ENCODE peak calls at places on chromosomes 1 and 21, in seven cellular contexts. B is HepG2, F is sigmoid colon, K is K562, U is HCT116, N is esophagus muscularis mucosa, H is GM12892. L is an unnamed sample.

GRCh38 chr1:17265162-17265561 is 16.3 kb downstream of the PADI3 start:
- DNase-seq in K (no peak), H (no peak), F (no peak), U (no peak), B (no peak), N (no peak), L (no peak)

GRCh38 chr1:234302334-234302962 is 70.8 kb upstream of the COA6 start:
- DNase-seq in U (no peak), H (no peak), F (no peak), K (no peak), B (no peak), N (no peak), L (no peak)

GRCh38 chr1:216841165-216841564 is 117.9 kb upstream of the ESRRG start:
- DNase-seq in H (no peak), U (no peak), F (no peak), N (no peak), B (no peak), K (no peak), L (no peak)

GRCh38 chr1:173995475-173995874 is 26.7 kb downstream of the RC3H1 start:
- DNase-seq in K (no peak), B (no peak), N (no peak), U (no peak), F (no peak), H (no peak), L (no peak)

GRCh38 chr1:147665521-147665920 is 4.8 kb downstream of the ACP6 start:
- DNase-seq in N (no peak), F (no peak), K (no peak), B (no peak), U (no peak), H (no peak), L (no peak)

GRCh38 chr1:150243003-150243402 is 7.1 kb upstream of the ANP32E start:
- DNase-seq in H (no peak), B (no peak), K (no peak), F (peak), U (no peak), N (no peak), L (no peak)

GRCh38 chr1:7922301-7922700 is 18.3 kb downstream of the TNFRSF9 start:
- DNase-seq in H (no peak), U (no peak), F (no peak), K (no peak), B (no peak), N (no peak), L (no peak)

GRCh38 chr21:46472246-46472645 is 13.6 kb downstream of the DIP2A start:
- DNase-seq in K (no peak), F (no peak), U (no peak), H (no peak), B (no peak), N (no peak), L (no peak)

GRCh38 chr1:150006881-150007401 is 3.6 kb downstream of the OTUD7B start:
- DNase-seq in H (no peak), B (no peak), F (no peak), U (no peak), N (no peak), K (peak), L (no peak)

GRCh38 chr21:20004353-20004752 is 993.9 kb upstream of the NCAM2 start:
- DNase-seq in N (no peak), K (no peak), F (no peak), H (no peak), B (no peak), U (no peak), L (no peak)

GRCh38 chr1:102834688-102835320 is 273.5 kb downstream of the COL11A1 start:
- DNase-seq in U (no peak), B (no peak), K (no peak), N (no peak), H (no peak), F (no peak), L (no peak)

GRCh38 chr1:65658122-65658521 is 134.6 kb upstream of the PDE4B start:
- DNase-seq in B (no peak), H (no peak), N (no peak), K (peak), F (no peak), U (no peak), L (no peak)

GRCh38 chr1:176843352-176844297 is 320.9 kb downstream of the ASTN1 start:
- DNase-seq in F (no peak), H (no peak), K (peak), U (peak), N (no peak), B (peak), L (no peak)

GRCh38 chr1:4462831-4463484 is 191.5 kb upstream of the AJAP1 start:
- DNase-seq in B (no peak), U (no peak), N (no peak), K (no peak), F (no peak), H (no peak), L (no peak)

GRCh38 chr1:167715653-167716302 is 6.0 kb upstream of the MPZL1 start:
- DNase-seq in H (no peak), K (no peak), F (no peak), U (no peak), N (no peak), B (no peak), L (no peak)

GRCh38 chr1:115810609-115811008 is 30.3 kb downstream of the NHLH2 start:
- DNase-seq in U (no peak), K (no peak), N (no peak), B (no peak), H (no peak), F (no peak), L (no peak)

GRCh38 chr21:44578371-44579055 is 1.9 kb downstream of the KRTAP10-5 start:
- DNase-seq in K (no peak), H (no peak), N (peak), B (no peak), U (no peak), F (no peak), L (no peak)

GRCh38 chr1:108639899-108640560 is 20.9 kb downstream of the HENMT1 start:
- DNase-seq in B (peak), K (no peak), F (no peak), H (no peak), U (no peak), N (no peak), L (no peak)

GRCh38 chr1:92956254-92956653 is 5.0 kb downstream of the DIPK1A start:
- DNase-seq in K (no peak), F (no peak), U (no peak), H (no peak), B (no peak), N (no peak), L (no peak)

GRCh38 chr1:59761440-59761839 is 53.3 kb upstream of the HOOK1 start:
- DNase-seq in N (peak), F (no peak), U (no peak), B (no peak), K (no peak), H (no peak), L (no peak)

GRCh38 chr1:37069406-37069805 is 35.1 kb upstream of the GRIK3 start:
- DNase-seq in H (no peak), U (no peak), N (no peak), K (no peak), F (no peak), B (no peak), L (no peak)

GRCh38 chr1:81681570-81681969 is 119.2 kb upstream of the ADGRL2 start:
- DNase-seq in N (no peak), F (no peak), U (no peak), K (no peak), B (no peak), H (no peak), L (no peak)

GRCh38 chr1:237191403-237191802 is 149.4 kb downstream of the RYR2 start:
- DNase-seq in H (no peak), U (no peak), N (no peak), B (no peak), K (no peak), F (no peak), L (no peak)

GRCh38 chr21:33817136-33817535 is 98.5 kb downstream of the ATP5PO start:
- DNase-seq in F (no peak), H (no peak), N (no peak), B (no peak), U (no peak), K (no peak), L (no peak)

GRCh38 chr1:54370287-54371003 is 35.7 kb downstream of the SSBP3 start:
- DNase-seq in F (no peak), B (no peak), N (no peak), K (no peak), U (no peak), H (no peak), L (no peak)

GRCh38 chr1:54364613-54365012 is 41.6 kb downstream of the SSBP3 start:
- DNase-seq in F (no peak), H (no peak), U (no peak), N (no peak), K (no peak), B (no peak), L (no peak)

GRCh38 chr1:54365847-54366246 is 40.3 kb downstream of the SSBP3 start:
- DNase-seq in F (no peak), H (no peak), B (no peak), N (no peak), K (no peak), U (no peak), L (peak)

GRCh38 chr1:54365020-54365797 is 41.0 kb downstream of the SSBP3 start:
- DNase-seq in U (no peak), F (no peak), N (no peak), K (no peak), H (no peak), B (no peak), L (no peak)

GRCh38 chr1:54367613-54368012 is 38.6 kb downstream of the SSBP3 start:
- DNase-seq in K (no peak), U (no peak), B (no peak), F (no peak), H (no peak), N (no peak), L (no peak)
- TF ChIP-seq POLR2AphosphoS5 in K (no peak), U (no peak), B (no peak), F (no peak), H (no peak), N (no peak), L (no peak)

DNA sequence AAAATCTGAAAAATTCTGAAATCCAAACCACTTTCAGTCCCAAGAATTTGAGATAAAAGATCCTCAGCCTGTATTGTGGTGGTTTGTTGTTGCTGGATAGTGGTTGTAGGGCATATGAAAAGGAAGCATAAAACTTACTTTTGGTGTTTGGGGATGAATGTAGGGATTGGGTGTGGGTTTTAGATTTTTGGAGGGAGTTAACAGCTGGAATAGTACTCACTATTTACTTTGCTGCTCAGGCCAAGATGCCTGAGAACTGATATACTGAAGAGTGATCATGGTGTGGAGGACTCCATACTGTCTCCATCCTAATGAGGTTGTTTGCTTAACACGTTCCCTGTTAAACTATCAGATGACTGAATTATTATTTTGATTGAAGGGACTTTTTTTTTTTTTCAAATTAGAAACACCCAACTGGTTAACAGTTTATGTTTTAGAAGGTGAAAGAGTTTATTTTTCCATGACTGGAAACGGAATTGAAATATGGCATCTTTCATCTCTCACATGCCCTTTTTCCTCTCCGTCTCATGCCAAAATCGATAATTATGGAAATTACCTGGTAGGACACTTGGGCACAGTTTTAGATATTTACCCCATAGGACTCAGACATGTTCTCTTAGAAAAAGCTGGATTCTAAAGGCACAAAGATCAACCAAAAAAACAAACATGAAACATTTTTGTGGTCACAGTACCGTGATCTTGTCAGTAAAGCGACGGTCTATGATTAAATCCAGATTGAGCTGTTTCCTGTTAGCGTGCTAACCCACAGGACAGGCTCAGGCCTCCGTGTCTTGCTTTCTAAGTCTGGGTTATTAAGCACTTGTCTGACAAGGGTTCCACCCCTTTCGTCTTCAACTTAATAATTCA is 37.3 kb downstream of the RGL1 start:
- DNase-seq in U (no peak), B (peak), F (peak), N (no peak), K (no peak), H (peak), L (peak)
- TF ChIP-seq POLR2A in U (no peak), B (no peak), F (no peak), N (no peak), K (no peak), H (peak), L (no peak)

DNA sequence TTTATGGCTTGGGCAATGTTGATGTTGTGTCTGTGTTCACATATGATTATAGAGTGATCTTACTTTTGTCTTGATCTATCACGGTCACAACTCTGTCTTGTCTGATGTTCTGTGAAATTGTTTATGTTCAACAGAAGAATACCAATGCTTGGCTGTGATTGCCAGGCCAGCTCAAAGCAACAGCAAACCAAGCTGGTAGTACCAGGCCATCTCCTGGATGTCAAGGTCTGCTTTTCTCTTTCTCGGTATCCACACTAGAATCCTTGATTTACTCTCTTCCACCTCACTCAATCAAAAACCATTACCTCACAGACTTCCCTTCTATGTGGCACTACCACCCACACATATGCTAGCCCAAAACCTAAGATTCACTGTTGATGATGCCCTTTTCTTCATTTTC is 1.3 kb upstream of the CDC7 start:
- DNase-seq in U (no peak), H (no peak), B (peak), K (no peak), N (no peak), F (no peak), L (no peak)
- TF ChIP-seq POLR2AphosphoS5 in U (no peak), H (no peak), B (no peak), K (no peak), N (no peak), F (no peak), L (no peak)

GRCh38 chr1:9269721-9270120 is 23.0 kb upstream of the SPSB1 start:
- DNase-seq in N (no peak), B (no peak), U (no peak), F (no peak), H (no peak), K (no peak), L (no peak)

GRCh38 chr1:9271268-9271667 is 21.4 kb upstream of the SPSB1 start:
- DNase-seq in B (no peak), K (no peak), U (no peak), F (no peak), H (no peak), N (no peak), L (no peak)

GRCh38 chr1:9271861-9272595 is 20.7 kb upstream of the SPSB1 start:
- DNase-seq in B (no peak), N (no peak), F (no peak), H (no peak), U (no peak), K (no peak), L (no peak)

GRCh38 chr1:9269078-9269501 is 23.6 kb upstream of the SPSB1 start:
- DNase-seq in H (no peak), U (no peak), F (no peak), N (no peak), K (no peak), B (no peak), L (no peak)

DNA sequence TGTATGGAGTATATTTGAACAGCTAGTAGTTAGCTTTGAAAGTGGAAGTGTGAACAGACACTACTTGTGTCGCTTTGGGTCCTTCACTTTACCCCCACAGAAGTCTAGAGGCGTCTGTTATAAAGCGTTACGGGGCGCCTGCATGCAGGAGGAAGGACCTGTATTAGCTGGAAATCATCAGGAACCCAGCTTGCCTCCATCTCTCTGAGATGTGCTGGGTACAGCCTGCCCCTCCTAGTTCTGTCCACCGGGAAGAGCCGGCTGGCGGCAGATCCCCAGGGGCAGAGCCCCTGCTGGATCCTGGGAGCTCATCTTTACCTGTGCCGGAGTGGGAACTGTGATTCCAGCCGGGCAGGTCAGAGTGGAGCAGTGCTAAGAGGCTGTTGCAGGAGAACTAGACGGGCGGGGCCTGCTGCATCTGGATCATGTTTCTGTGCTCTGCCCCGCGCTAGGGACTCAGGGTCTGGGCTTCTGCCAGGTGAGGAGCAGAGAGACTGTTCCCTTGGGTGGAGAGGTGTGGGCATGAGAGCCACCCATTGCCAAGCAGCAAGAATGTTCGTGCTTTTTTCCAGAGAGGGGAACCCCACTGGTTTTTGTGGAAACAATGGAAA is 22.3 kb upstream of the SPSB1 start:
- DNase-seq in F (no peak), B (no peak), K (no peak), N (no peak), U (no peak), H (no peak), L (no peak)
- TF ChIP-seq POLR2A in F (no peak), B (no peak), K (no peak), N (no peak), U (no peak), H (no peak), L (no peak)

DNA sequence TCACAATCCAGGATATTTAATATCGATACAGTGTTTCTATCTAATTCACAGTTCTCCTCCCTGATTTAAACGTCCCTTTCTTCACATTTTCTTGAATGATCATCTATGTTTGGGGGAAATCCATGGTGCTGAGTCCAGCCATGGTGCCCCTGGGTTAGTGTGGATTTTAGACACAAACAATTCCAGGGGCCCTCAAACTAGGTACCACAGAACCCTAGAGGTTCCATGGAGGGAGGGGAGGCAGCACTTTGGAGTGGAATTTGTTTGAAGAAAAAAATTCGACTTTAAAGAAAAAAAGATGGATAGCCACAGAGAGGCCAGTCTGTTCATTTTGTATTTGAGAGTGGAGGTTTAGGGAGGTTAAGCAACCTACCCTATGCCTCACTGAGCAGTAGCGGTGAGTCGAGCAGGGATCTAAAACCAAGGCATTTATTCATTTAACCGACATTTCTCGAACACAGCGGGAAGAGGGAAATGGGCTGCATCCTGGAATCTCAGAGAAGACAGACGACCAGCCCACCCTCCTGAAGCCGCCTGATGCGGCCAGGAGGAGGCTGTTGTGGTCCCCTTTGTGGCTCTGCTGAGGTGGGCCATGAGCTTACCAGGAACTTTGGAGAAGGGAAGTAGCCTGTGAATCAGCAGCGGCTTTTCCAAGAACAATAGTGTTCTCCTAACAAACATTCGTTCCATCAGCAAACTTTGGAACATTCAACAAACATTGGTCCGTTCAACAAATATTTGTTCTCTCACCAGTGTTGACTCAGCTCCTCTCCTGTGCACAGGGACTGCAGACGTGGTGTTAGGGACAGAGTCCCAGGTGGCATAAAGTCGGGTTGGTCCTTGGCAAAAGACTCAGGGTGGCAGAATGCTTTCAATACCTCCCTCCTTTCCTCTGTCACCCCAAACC is 103.5 kb upstream of the ZBTB40 start:
- DNase-seq in H (no peak), U (no peak), F (no peak), B (peak), N (no peak), K (no peak), L (no peak)
- TF ChIP-seq POLR2AphosphoS5 in H (no peak), U (no peak), F (no peak), B (no peak), N (no peak), K (no peak), L (no peak)